ENCODE peak calls at places on chromosomes 16 and 17, in ten cellular contexts. H is ovary; B is T-helper 22 cell; R is Calu3; C is mucosa of gallbladder; M is GM04503; S is neural progenitor cell; U is HS-27A; O is NCI-H510A treated with DMSO at 0.1 percent for 48 hours; K is activated CD8-positive, alpha-beta memory T cell treated with anti-CD3 and anti-CD28 coated beads for 4 hours. F is an unnamed sample.

GRCh38 chr17:43578699-43579569 is 32.8 kb upstream of the ETV4 start:
- DNase-seq in H (no peak), B (no peak), R (peak), C (no peak), M (peak), S (peak), U (no peak), O (peak), K (peak), F (no peak)

GRCh38 chr17:74695629-74696028 is 17.1 kb downstream of the CD300LF start:
- DNase-seq in H (no peak), B (no peak), R (no peak), C (no peak), M (no peak), S (no peak), U (no peak), O (no peak), K (no peak), F (no peak)

GRCh38 chr17:57914274-57915147 is 40.7 kb downstream of the CUEDC1 start:
- DNase-seq in H (no peak), B (no peak), R (no peak), C (no peak), M (no peak), S (no peak), U (no peak), O (peak), K (no peak), F (no peak)

GRCh38 chr17:48587276-48588073 is 2.6 kb downstream of the HOXB3 start:
- DNase-seq in H (no peak), B (no peak), R (no peak), C (no peak), M (no peak), S (no peak), U (no peak), O (peak), K (no peak), F (peak)

GRCh38 chr17:64491034-64491860 is 5.6 kb downstream of the POLG2 start:
- DNase-seq in H (no peak), B (peak), R (peak), C (no peak), M (no peak), S (peak), U (no peak), O (peak), K (no peak), F (no peak)

GRCh38 chr17:42362245-42362961 is 25.8 kb downstream of the STAT3 start:
- DNase-seq in H (no peak), B (no peak), R (no peak), C (no peak), M (no peak), S (no peak), U (no peak), O (peak), K (no peak), F (peak)

GRCh38 chr17:73283841-73284282 is 22.2 kb upstream of the CPSF4L start:
- DNase-seq in H (peak), B (no peak), R (no peak), C (no peak), M (no peak), S (peak), U (no peak), O (no peak), K (no peak), F (no peak)

GRCh38 chr17:20116683-20117309 is 107.6 kb downstream of the SPECC1 start:
- DNase-seq in H (peak), B (peak), R (peak), C (peak), M (no peak), S (peak), U (peak), O (peak), K (peak), F (peak)

GRCh38 chr17:47225436-47225858 is 16.3 kb downstream of the MYL4 start:
- DNase-seq in H (peak), B (no peak), R (peak), C (peak), M (peak), S (no peak), U (peak), O (no peak), K (no peak), F (peak)

GRCh38 chr16:66478733-66479511 is 51.8 kb downstream of the BEAN1 start:
- DNase-seq in H (peak), B (peak), R (peak), C (peak), M (no peak), S (peak), U (peak), O (peak), K (peak), F (no peak)

GRCh38 chr16:26649646-26650045 is 417.1 kb upstream of the C16orf82 start:
- DNase-seq in H (no peak), B (no peak), R (no peak), C (no peak), M (no peak), S (no peak), U (no peak), O (peak), K (no peak), F (peak)

GRCh38 chr17:77428901-77429734 is 288.3 kb downstream of the SEC14L1 start:
- DNase-seq in H (no peak), B (no peak), R (no peak), C (no peak), M (no peak), S (no peak), U (no peak), O (no peak), K (no peak), F (no peak)

GRCh38 chr17:32479074-32479617 is 7.6 kb upstream of the CDK5R1 start:
- DNase-seq in H (no peak), B (no peak), R (no peak), C (no peak), M (no peak), S (no peak), U (no peak), O (no peak), K (no peak), F (no peak)

GRCh38 chr17:58630883-58631522 is 60.8 kb downstream of the TEX14 start:
- DNase-seq in H (peak), B (no peak), R (peak), C (peak), M (no peak), S (peak), U (no peak), O (peak), K (peak), F (peak)

GRCh38 chr16:49799172-49799571 is 56.7 kb downstream of the ZNF423 start:
- DNase-seq in H (no peak), B (no peak), R (no peak), C (no peak), M (no peak), S (peak), U (no peak), O (no peak), K (no peak), F (no peak)

GRCh38 chr16:30761427-30761927 is 385 bp downstream of the CFAP119 start:
- DNase-seq in H (peak), B (peak), R (peak), C (no peak), M (no peak), S (peak), U (no peak), O (peak), K (no peak), F (no peak)

GRCh38 chr16:6573577-6573976 is 759.1 kb upstream of the RBFOX1 start:
- DNase-seq in H (no peak), B (no peak), R (no peak), C (no peak), M (no peak), S (peak), U (no peak), O (no peak), K (no peak), F (no peak)

GRCh38 chr17:41535764-41536481 is 7.8 kb upstream of the KRT19 start:
- DNase-seq in H (no peak), B (no peak), R (peak), C (peak), M (no peak), S (no peak), U (no peak), O (no peak), K (no peak), F (no peak)

GRCh38 chr17:51124641-51125503 is 4.2 kb upstream of the SPAG9 start:
- DNase-seq in H (no peak), B (no peak), R (no peak), C (no peak), M (no peak), S (no peak), U (no peak), O (no peak), K (no peak), F (no peak)

GRCh38 chr16:74563828-74564263 is 43.1 kb downstream of the GLG1 start:
- DNase-seq in H (no peak), B (no peak), R (peak), C (no peak), M (no peak), S (no peak), U (no peak), O (no peak), K (peak), F (no peak)

GRCh38 chr16:11393366-11393765 is 48.1 kb downstream of the RMI2 start:
- DNase-seq in H (no peak), B (no peak), R (no peak), C (no peak), M (no peak), S (no peak), U (no peak), O (no peak), K (no peak), F (no peak)

GRCh38 chr16:50444546-50444945 is 75.8 kb upstream of the BRD7 start:
- DNase-seq in H (no peak), B (no peak), R (no peak), C (no peak), M (no peak), S (no peak), U (no peak), O (no peak), K (no peak), F (no peak)

GRCh38 chr16:66486773-66487579 is 59.9 kb downstream of the BEAN1 start:
- DNase-seq in H (no peak), B (no peak), R (no peak), C (no peak), M (peak), S (no peak), U (no peak), O (no peak), K (no peak), F (no peak)

GRCh38 chr17:32142857-32143524 is 689 bp downstream of the RHOT1 start:
- DNase-seq in H (peak), B (no peak), R (peak), C (peak), M (no peak), S (peak), U (no peak), O (peak), K (no peak), F (peak)

GRCh38 chr17:29409963-29410362 is 19.8 kb downstream of the TAOK1 start:
- DNase-seq in H (no peak), B (no peak), R (no peak), C (no peak), M (no peak), S (no peak), U (no peak), O (no peak), K (no peak), F (no peak)

GRCh38 chr16:69404275-69404805 is 18.5 kb upstream of the TERF2 start:
- DNase-seq in H (peak), B (no peak), R (no peak), C (peak), M (no peak), S (peak), U (no peak), O (no peak), K (no peak), F (no peak)

GRCh38 chr17:60077672-60078519 is 825 bp downstream of the HEATR6 start:
- DNase-seq in H (no peak), B (peak), R (no peak), C (no peak), M (no peak), S (peak), U (no peak), O (peak), K (peak), F (no peak)

GRCh38 chr16:67157892-67158635 is 1.6 kb downstream of the TRADD start:
- DNase-seq in H (no peak), B (no peak), R (no peak), C (no peak), M (no peak), S (no peak), U (no peak), O (no peak), K (no peak), F (no peak)

GRCh38 chr16:84566580-84567244 is 51.2 kb downstream of the COTL1 start:
- DNase-seq in H (no peak), B (no peak), R (no peak), C (no peak), M (no peak), S (no peak), U (no peak), O (no peak), K (no peak), F (no peak)

GRCh38 chr16:75733305-75734141 is 7.2 kb upstream of the CPHXL start:
- DNase-seq in H (peak), B (no peak), R (no peak), C (peak), M (peak), S (peak), U (no peak), O (no peak), K (no peak), F (no peak)

GRCh38 chr16:86072328-86073102 is 173.6 kb downstream of the IRF8 start:
- DNase-seq in H (peak), B (no peak), R (peak), C (peak), M (no peak), S (peak), U (peak), O (peak), K (peak), F (no peak)

GRCh38 chr17:49746791-49747490 is 17.0 kb downstream of the FAM117A start:
- DNase-seq in H (no peak), B (peak), R (no peak), C (no peak), M (no peak), S (no peak), U (no peak), O (peak), K (no peak), F (no peak)

GRCh38 chr17:8755590-8756255 is 2.6 kb downstream of the SPDYE4 start:
- DNase-seq in H (no peak), B (no peak), R (no peak), C (no peak), M (no peak), S (no peak), U (no peak), O (no peak), K (no peak), F (no peak)

GRCh38 chr16:65196696-65197095 is 74.8 kb upstream of the CDH11 start:
- DNase-seq in H (no peak), B (no peak), R (no peak), C (no peak), M (no peak), S (no peak), U (no peak), O (no peak), K (no peak), F (no peak)

GRCh38 chr16:89845417-89845816 is 17.1 kb downstream of the SPIRE2 start:
- DNase-seq in H (no peak), B (no peak), R (no peak), C (no peak), M (no peak), S (no peak), U (no peak), O (no peak), K (no peak), F (no peak)

GRCh38 chr17:37844158-37844976 is 79.8 kb upstream of the TBC1D3K start:
- DNase-seq in H (no peak), B (no peak), R (peak), C (peak), M (no peak), S (peak), U (no peak), O (peak), K (peak), F (no peak)

GRCh38 chr17:43125967-43126910 is 1.1 kb upstream of the BRCA1 start:
- DNase-seq in H (no peak), B (no peak), R (no peak), C (no peak), M (no peak), S (peak), U (no peak), O (peak), K (no peak), F (no peak)